ENCODE peak calls at places on chromosomes 4 and X, in five cellular contexts. One of them, this sample, is unnamed.

GRCh38 chr4:47590325-47590724 is 105.2 kb downstream of the ATP10D start:
- DNase-seq in neural progenitor cell: no peak
- DNase-seq in GM23338: no peak
- DNase-seq in ovary: no peak
- DNase-seq in right cardiac atrium: no peak
- DNase-seq in this sample: no peak

GRCh38 chrX:129520151-129520550 is 3.1 kb downstream of the SMARCA1 start:
- DNase-seq in ovary: no peak
- DNase-seq in right cardiac atrium: no peak
- DNase-seq in GM23338: no peak
- DNase-seq in neural progenitor cell: no peak
- DNase-seq in this sample: no peak

GRCh38 chrX:51456814-51457213 is 39.6 kb downstream of the NUDT11 start:
- DNase-seq in neural progenitor cell: peak; percentile 24
- DNase-seq in GM23338: peak; percentile 47
- DNase-seq in ovary: no peak
- DNase-seq in right cardiac atrium: no peak
- DNase-seq in this sample: no peak

GRCh38 chr4:629916-630641 is 4.7 kb downstream of the PDE6B start:
- DNase-seq in neural progenitor cell: no peak
- DNase-seq in right cardiac atrium: peak; percentile 16
- DNase-seq in ovary: no peak
- DNase-seq in GM23338: no peak
- DNase-seq in this sample: no peak

GRCh38 chr4:175536852-175537453 is 275.1 kb downstream of the GPM6A start:
- DNase-seq in GM23338: peak; percentile 79
- DNase-seq in ovary: no peak
- DNase-seq in neural progenitor cell: peak; percentile 62
- DNase-seq in right cardiac atrium: no peak
- DNase-seq in this sample: no peak

GRCh38 chr4:101155368-101155767 is 192.0 kb downstream of the PPP3CA start:
- DNase-seq in GM23338: peak; percentile 25
- DNase-seq in ovary: no peak
- DNase-seq in right cardiac atrium: no peak
- DNase-seq in neural progenitor cell: peak; percentile 21
- DNase-seq in this sample: no peak

GRCh38 chr4:147689062-147689461 is 5.1 kb upstream of the PRMT9 start:
- DNase-seq in right cardiac atrium: no peak
- DNase-seq in GM23338: no peak
- DNase-seq in ovary: no peak
- DNase-seq in neural progenitor cell: no peak
- DNase-seq in this sample: no peak

GRCh38 chr4:25981749-25982148 is 67.7 kb downstream of the SMIM20 start:
- DNase-seq in neural progenitor cell: no peak
- DNase-seq in right cardiac atrium: peak; percentile 73
- DNase-seq in GM23338: no peak
- DNase-seq in ovary: no peak
- DNase-seq in this sample: no peak

GRCh38 chr4:42786350-42787070 is 106.0 kb upstream of the GRXCR1 start:
- DNase-seq in ovary: no peak
- DNase-seq in neural progenitor cell: peak; percentile 47
- DNase-seq in GM23338: peak; percentile 53
- DNase-seq in right cardiac atrium: no peak
- DNase-seq in this sample: no peak

GRCh38 chrX:74423289-74423985 is 2.1 kb downstream of the SLC16A2 start:
- DNase-seq in neural progenitor cell: no peak
- DNase-seq in right cardiac atrium: no peak
- DNase-seq in GM23338: peak; percentile 11
- DNase-seq in ovary: no peak
- DNase-seq in this sample: no peak

GRCh38 chrX:135596495-135596894 is 76.0 kb downstream of the INTS6L start:
- DNase-seq in right cardiac atrium: peak; percentile 59
- DNase-seq in neural progenitor cell: peak; percentile 69
- DNase-seq in ovary: no peak
- DNase-seq in GM23338: peak; percentile 72
- DNase-seq in this sample: no peak

GRCh38 chr4:184150102-184150839 is 67.4 kb downstream of the ENPP6 start:
- DNase-seq in neural progenitor cell: no peak
- DNase-seq in right cardiac atrium: no peak
- DNase-seq in ovary: no peak
- DNase-seq in GM23338: no peak
- DNase-seq in this sample: no peak

GRCh38 chrX:65463550-65463949 is 71.0 kb downstream of the LAS1L start:
- DNase-seq in ovary: no peak
- DNase-seq in neural progenitor cell: peak; percentile 79
- DNase-seq in right cardiac atrium: no peak
- DNase-seq in GM23338: peak; percentile 87
- DNase-seq in this sample: no peak

GRCh38 chr4:59039046-59039445 is 1928.9 kb upstream of the IGFBP7 start:
- DNase-seq in neural progenitor cell: no peak
- DNase-seq in ovary: no peak
- DNase-seq in right cardiac atrium: no peak
- DNase-seq in GM23338: no peak
- DNase-seq in this sample: no peak

GRCh38 chr4:26161030-26161824 is 159.6 kb upstream of the RBPJ start:
- DNase-seq in right cardiac atrium: no peak
- DNase-seq in neural progenitor cell: peak; percentile 44
- DNase-seq in GM23338: peak; percentile 59
- DNase-seq in ovary: no peak
- DNase-seq in this sample: no peak

GRCh38 chr4:32425243-32425642 is 1705.1 kb downstream of the PCDH7 start:
- DNase-seq in neural progenitor cell: no peak
- DNase-seq in ovary: no peak
- DNase-seq in GM23338: no peak
- DNase-seq in right cardiac atrium: no peak
- DNase-seq in this sample: no peak

GRCh38 chr4:11625206-11625605 is 196.5 kb upstream of the HS3ST1 start:
- DNase-seq in neural progenitor cell: no peak
- DNase-seq in right cardiac atrium: peak; percentile 69
- DNase-seq in ovary: no peak
- DNase-seq in GM23338: no peak
- DNase-seq in this sample: peak; percentile 27

GRCh38 chrX:97096385-97096784 is 212.7 kb downstream of the RPA4 start:
- DNase-seq in right cardiac atrium: no peak
- DNase-seq in ovary: no peak
- DNase-seq in GM23338: no peak
- DNase-seq in neural progenitor cell: no peak
- DNase-seq in this sample: no peak

GRCh38 chrX:18890724-18891560 is 93.0 kb downstream of the PHKA2 start:
- DNase-seq in right cardiac atrium: no peak
- DNase-seq in neural progenitor cell: no peak
- DNase-seq in ovary: no peak
- DNase-seq in GM23338: no peak
- DNase-seq in this sample: no peak

GRCh38 chr4:136383126-136383525 is 1149.2 kb downstream of the PCDH18 start:
- DNase-seq in right cardiac atrium: no peak
- DNase-seq in neural progenitor cell: no peak
- DNase-seq in GM23338: no peak
- DNase-seq in ovary: no peak
- DNase-seq in this sample: no peak

GRCh38 chr4:26746742-26747351 is 113.8 kb upstream of the STIM2 start:
- DNase-seq in neural progenitor cell: no peak
- DNase-seq in GM23338: no peak
- DNase-seq in right cardiac atrium: no peak
- DNase-seq in ovary: no peak
- DNase-seq in this sample: no peak

GRCh38 chr4:52932586-52933482 is 70.7 kb downstream of the RASL11B start:
- DNase-seq in neural progenitor cell: no peak
- DNase-seq in ovary: no peak
- DNase-seq in right cardiac atrium: no peak
- DNase-seq in GM23338: no peak
- DNase-seq in this sample: no peak

GRCh38 chr4:116668190-116668589 is 417.2 kb downstream of the TRAM1L1 start:
- DNase-seq in GM23338: peak; percentile 51
- DNase-seq in right cardiac atrium: no peak
- DNase-seq in ovary: no peak
- DNase-seq in neural progenitor cell: peak; percentile 16
- DNase-seq in this sample: no peak

DNA sequence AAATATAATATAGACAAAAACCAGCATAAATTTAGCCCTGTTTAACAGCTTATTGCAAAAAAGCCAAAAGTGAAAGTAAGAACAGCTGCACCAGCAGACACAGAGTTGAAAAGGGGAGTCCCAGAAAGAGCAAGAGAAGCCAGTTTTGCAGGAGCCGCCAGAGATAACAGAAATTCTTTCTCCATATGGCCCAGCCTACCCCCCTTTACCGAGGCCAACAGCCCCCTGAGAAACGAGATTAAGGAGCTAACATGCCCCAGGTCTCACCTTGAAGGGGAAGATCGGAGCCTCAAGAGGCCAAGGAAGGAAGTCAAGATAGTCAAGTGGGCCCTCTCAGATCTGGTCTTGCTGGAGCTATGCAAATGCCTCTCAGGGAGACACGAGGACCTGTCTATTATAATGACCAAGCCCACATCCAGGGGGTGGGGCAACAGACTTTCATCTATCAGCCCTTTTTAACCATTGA is 4.8 kb downstream of the ACOX3 start:
- DNase-seq in ovary: no peak
- DNase-seq in right cardiac atrium: no peak
- DNase-seq in neural progenitor cell: no peak
- DNase-seq in GM23338: peak; percentile 18
- DNase-seq in this sample: no peak
- H3K4me3 ChIP-seq in ovary: peak overlapping the region; percentile 30
- H3K4me3 ChIP-seq in right cardiac atrium: peak overlapping the region; percentile 33
- H3K4me3 ChIP-seq in neural progenitor cell: no peak overlapping the region
- H3K4me3 ChIP-seq in GM23338: no peak overlapping the region
- H3K4me3 ChIP-seq in this sample: peak overlapping the region; percentile 5

GRCh38 chr4:36313687-36314086 is 32.3 kb downstream of the DTHD1 start:
- DNase-seq in ovary: no peak
- DNase-seq in right cardiac atrium: no peak
- DNase-seq in GM23338: no peak
- DNase-seq in neural progenitor cell: no peak
- DNase-seq in this sample: no peak

GRCh38 chr4:36312511-36312910 is 31.1 kb downstream of the DTHD1 start:
- DNase-seq in neural progenitor cell: no peak
- DNase-seq in ovary: no peak
- DNase-seq in right cardiac atrium: no peak
- DNase-seq in GM23338: no peak
- DNase-seq in this sample: no peak

GRCh38 chr4:36317731-36318130 is 36.3 kb downstream of the DTHD1 start:
- DNase-seq in GM23338: no peak
- DNase-seq in neural progenitor cell: no peak
- DNase-seq in right cardiac atrium: no peak
- DNase-seq in ovary: no peak
- DNase-seq in this sample: no peak

GRCh38 chr4:36320130-36320902 is 38.9 kb downstream of the DTHD1 start:
- DNase-seq in GM23338: no peak
- DNase-seq in neural progenitor cell: no peak
- DNase-seq in right cardiac atrium: no peak
- DNase-seq in ovary: no peak
- DNase-seq in this sample: no peak

GRCh38 chr4:36316544-36317082 is 35.2 kb downstream of the DTHD1 start:
- DNase-seq in right cardiac atrium: no peak
- DNase-seq in ovary: no peak
- DNase-seq in GM23338: no peak
- DNase-seq in neural progenitor cell: no peak
- DNase-seq in this sample: no peak
- H3K27ac ChIP-seq in right cardiac atrium: no peak overlapping the region
- H3K27ac ChIP-seq in ovary: no peak overlapping the region
- H3K27ac ChIP-seq in GM23338: no peak overlapping the region
- H3K27ac ChIP-seq in neural progenitor cell: no peak overlapping the region
- H3K27ac ChIP-seq in this sample: no peak overlapping the region

GRCh38 chrX:40105791-40106676 is 8.3 kb upstream of the BCOR start:
- DNase-seq in GM23338: peak; percentile 76
- DNase-seq in neural progenitor cell: peak; percentile 88
- DNase-seq in ovary: peak; percentile 76
- DNase-seq in right cardiac atrium: peak; percentile 91
- DNase-seq in this sample: peak; percentile 68

GRCh38 chrX:40105016-40105790 is 7.4 kb upstream of the BCOR start:
- DNase-seq in ovary: peak; percentile 63
- DNase-seq in right cardiac atrium: peak; percentile 82
- DNase-seq in neural progenitor cell: peak; percentile 69
- DNase-seq in GM23338: no peak
- DNase-seq in this sample: peak; percentile 41

GRCh38 chrX:40103565-40104323 is 6.0 kb upstream of the BCOR start:
- DNase-seq in neural progenitor cell: peak; percentile 55
- DNase-seq in right cardiac atrium: no peak
- DNase-seq in ovary: no peak
- DNase-seq in GM23338: no peak
- DNase-seq in this sample: no peak

GRCh38 chrX:40102393-40103381 is 4.9 kb upstream of the BCOR start:
- DNase-seq in right cardiac atrium: no peak
- DNase-seq in GM23338: no peak
- DNase-seq in neural progenitor cell: peak; percentile 65
- DNase-seq in ovary: no peak
- DNase-seq in this sample: no peak

GRCh38 chrX:40104649-40105015 is 6.9 kb upstream of the BCOR start:
- DNase-seq in GM23338: no peak
- DNase-seq in right cardiac atrium: peak; percentile 82
- DNase-seq in neural progenitor cell: peak; percentile 53
- DNase-seq in ovary: peak; percentile 62
- DNase-seq in this sample: peak; percentile 48
- H3K4me1 ChIP-seq in GM23338: peaks cover 23% of the 10 kb centered on the region
- H3K4me1 ChIP-seq in right cardiac atrium: no peaks in the 10 kb centered on the region
- H3K4me1 ChIP-seq in neural progenitor cell: peaks cover 44% of the 10 kb centered on the region
- H3K4me1 ChIP-seq in ovary: peaks cover 2% of the 10 kb centered on the region
- H3K4me1 ChIP-seq in this sample: no peaks in the 10 kb centered on the region

DNA sequence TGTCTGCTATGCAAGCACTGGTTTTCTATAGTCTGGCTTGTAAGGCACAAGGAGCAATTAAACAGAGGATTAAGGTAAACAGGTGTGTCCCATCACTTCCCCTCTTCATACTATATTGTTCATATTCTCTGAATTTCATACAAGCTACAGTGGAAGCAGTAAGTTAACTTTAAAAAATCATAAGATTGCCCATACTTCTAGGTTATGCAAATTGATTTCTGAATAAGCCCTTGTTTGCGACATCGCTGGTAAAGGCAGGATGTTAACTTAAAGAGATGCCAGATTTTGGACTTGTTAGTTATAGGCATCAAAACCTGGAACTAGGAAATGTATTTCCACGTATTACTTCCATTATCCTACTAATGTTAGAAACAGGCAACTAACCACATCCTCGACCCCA is 1.0 kb upstream of the TMEM131L start:
- DNase-seq in right cardiac atrium: no peak
- DNase-seq in GM23338: no peak
- DNase-seq in ovary: no peak
- DNase-seq in neural progenitor cell: no peak
- DNase-seq in this sample: no peak
- H3K4me3 ChIP-seq in right cardiac atrium: no peak overlapping the region
- H3K4me3 ChIP-seq in GM23338: peak overlapping the region; percentile 95
- H3K4me3 ChIP-seq in ovary: peak overlapping the region; percentile 69
- H3K4me3 ChIP-seq in neural progenitor cell: peak overlapping the region; percentile 86
- H3K4me3 ChIP-seq in this sample: peak overlapping the region; percentile 53

DNA sequence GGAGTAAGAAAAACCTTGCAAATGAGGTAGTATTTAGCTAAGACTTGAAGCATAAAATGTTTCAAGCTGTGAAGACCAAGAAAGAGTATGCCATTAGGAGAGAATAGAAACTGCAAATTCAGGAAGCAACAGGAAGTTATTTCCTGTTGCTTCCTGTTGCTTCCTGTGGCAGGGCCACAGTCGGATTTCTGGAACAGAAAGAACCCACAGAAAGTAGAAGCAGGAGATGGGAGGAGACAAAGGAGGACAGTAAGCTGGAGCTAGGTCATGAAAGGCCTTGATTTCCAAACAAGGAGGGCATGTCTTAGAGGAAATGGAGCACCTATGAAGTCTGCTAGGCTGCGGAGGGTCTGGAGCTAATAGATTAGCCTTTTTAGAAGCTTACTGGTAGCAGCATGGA is 17.2 kb downstream of the ASB11 start:
- DNase-seq in ovary: no peak
- DNase-seq in neural progenitor cell: no peak
- DNase-seq in right cardiac atrium: no peak
- DNase-seq in GM23338: no peak
- DNase-seq in this sample: no peak
- H3K27ac ChIP-seq in ovary: no peak overlapping the region
- H3K27ac ChIP-seq in neural progenitor cell: no peak overlapping the region
- H3K27ac ChIP-seq in right cardiac atrium: peak overlapping the region; percentile 70
- H3K27ac ChIP-seq in GM23338: no peak overlapping the region
- H3K27ac ChIP-seq in this sample: peak overlapping the region; percentile 26

This sample was measured in uterus.